ENCODE peak calls at places on chromosomes 1 and 21, in seven cellular contexts. One of them, this sample, is unnamed.

GRCh38 chr1:243713470-243714186 is 136.4 kb downstream of the AKT3 start:
- DNase-seq in neural progenitor cell: peak; percentile 67
- DNase-seq in heart right ventricle: peak; percentile 17
- DNase-seq in mammary epithelial cell: no peak
- DNase-seq in Panc1: no peak
- DNase-seq in stomach: no peak
- DNase-seq in dorsolateral prefrontal cortex: no peak
- DNase-seq in this sample: no peak

GRCh38 chr1:171355727-171356126 is 41.7 kb downstream of the FMO4 start:
- DNase-seq in neural progenitor cell: no peak
- DNase-seq in heart right ventricle: no peak
- DNase-seq in mammary epithelial cell: no peak
- DNase-seq in Panc1: no peak
- DNase-seq in stomach: no peak
- DNase-seq in dorsolateral prefrontal cortex: no peak
- DNase-seq in this sample: no peak

GRCh38 chr1:107575226-107575625 is 389.8 kb downstream of the VAV3 start:
- DNase-seq in neural progenitor cell: no peak
- DNase-seq in heart right ventricle: no peak
- DNase-seq in mammary epithelial cell: no peak
- DNase-seq in Panc1: no peak
- DNase-seq in stomach: no peak
- DNase-seq in dorsolateral prefrontal cortex: no peak
- DNase-seq in this sample: no peak

GRCh38 chr1:44072204-44072603 is 40.9 kb upstream of the SLC6A9 start:
- DNase-seq in neural progenitor cell: no peak
- DNase-seq in heart right ventricle: no peak
- DNase-seq in mammary epithelial cell: peak; percentile 82
- DNase-seq in Panc1: no peak
- DNase-seq in stomach: no peak
- DNase-seq in dorsolateral prefrontal cortex: no peak
- DNase-seq in this sample: no peak

GRCh38 chr21:45496968-45497845 is 45.0 kb downstream of the SLC19A1 start:
- DNase-seq in neural progenitor cell: no peak
- DNase-seq in heart right ventricle: no peak
- DNase-seq in mammary epithelial cell: no peak
- DNase-seq in Panc1: no peak
- DNase-seq in stomach: no peak
- DNase-seq in dorsolateral prefrontal cortex: no peak
- DNase-seq in this sample: no peak

GRCh38 chr1:99131541-99131940 is 126.9 kb upstream of the PLPPR5 start:
- DNase-seq in neural progenitor cell: no peak
- DNase-seq in heart right ventricle: peak; percentile 4
- DNase-seq in mammary epithelial cell: no peak
- DNase-seq in Panc1: no peak
- DNase-seq in stomach: no peak
- DNase-seq in dorsolateral prefrontal cortex: no peak
- DNase-seq in this sample: no peak

GRCh38 chr1:179228783-179229213 is 679 bp downstream of the ABL2 start:
- DNase-seq in neural progenitor cell: peak; percentile 78
- DNase-seq in heart right ventricle: peak; percentile 47
- DNase-seq in mammary epithelial cell: no peak
- DNase-seq in Panc1: no peak
- DNase-seq in stomach: peak; percentile 45
- DNase-seq in dorsolateral prefrontal cortex: peak; percentile 26
- DNase-seq in this sample: no peak

GRCh38 chr1:6028042-6028895 is 17.4 kb upstream of the KCNAB2 start:
- DNase-seq in neural progenitor cell: no peak
- DNase-seq in heart right ventricle: no peak
- DNase-seq in mammary epithelial cell: no peak
- DNase-seq in Panc1: no peak
- DNase-seq in stomach: peak; percentile 43
- DNase-seq in dorsolateral prefrontal cortex: no peak
- DNase-seq in this sample: peak; percentile 52

GRCh38 chr1:218397752-218398339 is 52.7 kb downstream of the TGFB2 start:
- DNase-seq in neural progenitor cell: no peak
- DNase-seq in heart right ventricle: no peak
- DNase-seq in mammary epithelial cell: peak; percentile 79
- DNase-seq in Panc1: no peak
- DNase-seq in stomach: no peak
- DNase-seq in dorsolateral prefrontal cortex: no peak
- DNase-seq in this sample: no peak

GRCh38 chr1:200029035-200029623 is 1.6 kb downstream of the NR5A2 start:
- DNase-seq in neural progenitor cell: peak; percentile 81
- DNase-seq in heart right ventricle: no peak
- DNase-seq in mammary epithelial cell: peak; percentile 28
- DNase-seq in Panc1: no peak
- DNase-seq in stomach: peak; percentile 49
- DNase-seq in dorsolateral prefrontal cortex: no peak
- DNase-seq in this sample: no peak

GRCh38 chr21:45027241-45028196 is 46.9 kb upstream of the ADARB1 start:
- DNase-seq in neural progenitor cell: no peak
- DNase-seq in heart right ventricle: no peak
- DNase-seq in mammary epithelial cell: no peak
- DNase-seq in Panc1: no peak
- DNase-seq in stomach: no peak
- DNase-seq in dorsolateral prefrontal cortex: no peak
- DNase-seq in this sample: no peak

DNA sequence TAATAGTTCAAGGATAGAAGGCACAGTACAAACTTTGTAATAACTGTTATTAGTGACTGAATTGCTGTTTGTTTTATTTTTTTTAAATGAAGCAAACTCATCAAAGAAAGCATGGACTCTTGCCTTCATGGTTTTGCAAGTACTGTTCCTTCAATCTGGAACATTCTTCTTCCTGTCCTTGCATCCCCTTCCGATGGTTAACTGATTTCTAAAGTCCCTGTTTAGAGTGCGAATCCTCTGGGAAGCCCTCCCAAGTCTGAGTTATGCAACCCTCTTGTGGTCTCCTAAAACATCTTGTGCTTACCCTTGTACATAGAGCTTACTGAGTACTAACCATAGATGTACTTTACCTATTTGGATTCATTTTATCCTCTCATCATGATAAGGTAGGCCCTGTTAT is 52.2 kb upstream of the GCLM start:
- DNase-seq in neural progenitor cell: no peak
- DNase-seq in heart right ventricle: no peak
- DNase-seq in mammary epithelial cell: no peak
- DNase-seq in Panc1: no peak
- DNase-seq in stomach: no peak
- DNase-seq in dorsolateral prefrontal cortex: no peak
- DNase-seq in this sample: no peak
- H3K27ac ChIP-seq in neural progenitor cell: no peak overlapping the region
- H3K27ac ChIP-seq in heart right ventricle: no peak overlapping the region
- H3K27ac ChIP-seq in mammary epithelial cell: peak overlapping the region; percentile 61
- H3K27ac ChIP-seq in Panc1: no peak overlapping the region
- H3K27ac ChIP-seq in stomach: no peak overlapping the region
- H3K27ac ChIP-seq in dorsolateral prefrontal cortex: no peak overlapping the region
- H3K27ac ChIP-seq in this sample: no peak overlapping the region

DNA sequence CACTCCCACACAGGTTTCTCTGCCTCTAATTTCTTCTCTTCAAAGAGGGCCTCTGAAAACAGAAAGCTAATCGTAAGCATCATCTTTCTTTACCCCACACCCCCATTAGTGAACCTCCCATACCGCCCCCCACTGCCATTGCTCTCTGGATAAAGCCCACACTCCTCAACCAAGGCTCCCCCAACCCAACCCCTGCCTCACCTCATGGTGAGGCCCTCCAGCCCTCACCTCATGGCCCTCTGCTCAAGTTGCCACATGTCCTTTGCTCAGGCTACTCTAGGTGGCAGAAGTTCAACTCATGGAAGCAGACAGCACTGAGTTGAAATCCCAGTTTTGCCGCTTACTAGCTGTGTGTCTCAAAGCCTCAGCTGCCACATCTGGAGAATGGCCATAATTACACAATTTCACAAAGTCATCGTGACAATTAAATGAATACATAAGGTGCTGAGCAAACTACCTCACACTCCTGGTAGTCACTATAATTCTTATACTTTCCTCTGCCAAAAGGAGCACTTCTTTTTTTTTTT is 18.2 kb upstream of the WASF2 start:
- DNase-seq in neural progenitor cell: no peak
- DNase-seq in heart right ventricle: no peak
- DNase-seq in mammary epithelial cell: peak; percentile 48
- DNase-seq in Panc1: no peak
- DNase-seq in stomach: no peak
- DNase-seq in dorsolateral prefrontal cortex: no peak
- DNase-seq in this sample: no peak
- TF ChIP-seq CTCF in neural progenitor cell: peak; percentile 10
- TF ChIP-seq CTCF in heart right ventricle: no peak
- TF ChIP-seq CTCF in mammary epithelial cell: peak; percentile 39
- TF ChIP-seq CTCF in Panc1: no peak
- TF ChIP-seq CTCF in stomach: no peak
- TF ChIP-seq CTCF in dorsolateral prefrontal cortex: no peak
- TF ChIP-seq CTCF in this sample: no peak

GRCh38 chr1:228463009-228463558 is 24.1 kb upstream of the RNF187 start:
- DNase-seq in neural progenitor cell: no peak
- DNase-seq in heart right ventricle: no peak
- DNase-seq in mammary epithelial cell: no peak
- DNase-seq in Panc1: no peak
- DNase-seq in stomach: no peak
- DNase-seq in dorsolateral prefrontal cortex: no peak
- DNase-seq in this sample: no peak
- H3K27me3 ChIP-seq in neural progenitor cell: peaks cover 92% of the 10 kb centered on the region
- H3K27me3 ChIP-seq in heart right ventricle: peaks cover 68% of the 10 kb centered on the region
- H3K27me3 ChIP-seq in mammary epithelial cell: peaks cover 3% of the 10 kb centered on the region
- H3K27me3 ChIP-seq in Panc1: peaks cover 8% of the 10 kb centered on the region
- H3K27me3 ChIP-seq in stomach: peaks cover 69% of the 10 kb centered on the region
- H3K27me3 ChIP-seq in dorsolateral prefrontal cortex: no peaks in the 10 kb centered on the region
- H3K27me3 ChIP-seq in this sample: no peaks in the 10 kb centered on the region

DNA sequence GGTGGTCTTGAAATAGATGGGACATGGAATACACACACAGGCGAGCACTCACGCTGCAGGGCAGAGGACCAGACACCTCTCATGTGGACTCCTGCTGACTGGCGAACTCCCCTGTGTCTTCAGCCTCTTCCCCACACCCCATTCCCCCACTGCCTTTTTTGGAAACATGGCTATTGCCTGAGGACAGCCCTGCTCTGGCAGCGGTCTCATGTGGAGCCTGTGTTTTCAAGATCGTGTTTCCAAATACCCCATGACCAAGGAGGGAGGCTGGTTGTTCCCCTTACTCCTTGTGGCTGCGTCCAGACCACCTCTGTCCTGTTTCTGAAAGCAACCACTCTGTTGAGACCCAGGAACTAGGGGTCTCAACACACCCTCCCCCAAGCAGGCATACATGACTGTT is 119.4 kb downstream of the C1orf94 start:
- DNase-seq in neural progenitor cell: no peak
- DNase-seq in heart right ventricle: no peak
- DNase-seq in mammary epithelial cell: no peak
- DNase-seq in Panc1: no peak
- DNase-seq in stomach: no peak
- DNase-seq in dorsolateral prefrontal cortex: no peak
- DNase-seq in this sample: no peak
- H3K27ac ChIP-seq in neural progenitor cell: no peak overlapping the region
- H3K27ac ChIP-seq in heart right ventricle: no peak overlapping the region
- H3K27ac ChIP-seq in mammary epithelial cell: no peak overlapping the region
- H3K27ac ChIP-seq in Panc1: no peak overlapping the region
- H3K27ac ChIP-seq in stomach: no peak overlapping the region
- H3K27ac ChIP-seq in dorsolateral prefrontal cortex: no peak overlapping the region
- H3K27ac ChIP-seq in this sample: no peak overlapping the region

DNA sequence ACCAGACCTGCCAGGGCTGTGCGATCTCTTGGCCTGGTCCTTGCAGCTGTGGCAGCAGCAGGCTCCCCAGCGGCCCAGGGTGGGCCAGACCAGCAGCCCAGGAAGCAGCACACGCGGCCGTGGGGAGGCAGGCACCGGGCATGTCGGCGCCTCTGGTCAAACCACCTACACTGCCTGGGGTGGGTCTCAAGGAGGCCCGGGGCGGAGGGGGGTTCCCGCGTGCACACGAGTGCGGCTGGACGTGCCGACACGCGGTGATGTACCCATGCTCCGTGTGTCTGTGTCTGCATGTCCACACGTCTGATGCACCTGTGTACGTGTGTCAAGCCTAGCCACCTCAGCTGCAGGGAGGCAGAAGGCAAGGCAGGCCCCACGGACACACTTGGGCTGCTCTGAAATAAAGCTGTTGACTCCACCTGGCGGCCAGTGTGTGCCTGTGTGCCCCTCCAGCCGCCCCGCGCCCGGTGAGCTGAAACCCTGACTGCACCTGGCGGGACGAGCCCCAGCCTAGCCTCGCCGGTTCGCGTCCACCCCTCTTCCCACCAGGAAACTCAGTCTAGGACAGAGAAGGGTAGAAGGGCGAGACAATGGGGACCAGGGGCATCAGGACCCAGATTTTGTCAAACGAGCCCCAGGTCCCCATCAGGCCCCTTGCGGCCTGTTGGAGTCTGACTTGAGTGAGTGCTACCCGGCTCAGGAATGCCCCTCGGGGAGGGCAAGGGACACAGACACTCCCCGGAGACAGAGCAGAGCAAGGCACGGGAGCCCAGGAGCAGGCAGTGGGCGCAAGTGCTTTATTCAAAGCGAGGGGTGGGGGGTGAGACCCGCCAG is 11.6 kb downstream of the SCNN1D start:
- DNase-seq in neural progenitor cell: peak; percentile 83
- DNase-seq in heart right ventricle: peak; percentile 64
- DNase-seq in mammary epithelial cell: peak; percentile 61
- DNase-seq in Panc1: no peak
- DNase-seq in stomach: peak; percentile 88
- DNase-seq in dorsolateral prefrontal cortex: no peak
- DNase-seq in this sample: peak; percentile 53
- TF ChIP-seq CTCF in neural progenitor cell: peak; percentile 69
- TF ChIP-seq CTCF in heart right ventricle: peak; percentile 33
- TF ChIP-seq CTCF in mammary epithelial cell: peak; percentile 70
- TF ChIP-seq CTCF in Panc1: peak; percentile 87
- TF ChIP-seq CTCF in stomach: no peak
- TF ChIP-seq CTCF in dorsolateral prefrontal cortex: peak; percentile 53
- TF ChIP-seq CTCF in this sample: peak; percentile 42

GRCh38 chr1:29240986-29241385 is 4.7 kb downstream of the PTPRU start:
- DNase-seq in neural progenitor cell: no peak
- DNase-seq in heart right ventricle: no peak
- DNase-seq in mammary epithelial cell: no peak
- DNase-seq in Panc1: no peak
- DNase-seq in stomach: no peak
- DNase-seq in dorsolateral prefrontal cortex: no peak
- DNase-seq in this sample: no peak
- H3K27me3 ChIP-seq in neural progenitor cell: peaks cover 39% of the 10 kb centered on the region
- H3K27me3 ChIP-seq in heart right ventricle: no peaks in the 10 kb centered on the region
- H3K27me3 ChIP-seq in mammary epithelial cell: no peaks in the 10 kb centered on the region
- H3K27me3 ChIP-seq in Panc1: peaks cover 6% of the 10 kb centered on the region
- H3K27me3 ChIP-seq in stomach: peaks cover 7% of the 10 kb centered on the region
- H3K27me3 ChIP-seq in dorsolateral prefrontal cortex: no peaks in the 10 kb centered on the region
- H3K27me3 ChIP-seq in this sample: peaks cover 43% of the 10 kb centered on the region

GRCh38 chr1:175186371-175187160 is 6.0 kb downstream of the KIAA0040 start:
- DNase-seq in neural progenitor cell: no peak
- DNase-seq in heart right ventricle: no peak
- DNase-seq in mammary epithelial cell: no peak
- DNase-seq in Panc1: no peak
- DNase-seq in stomach: no peak
- DNase-seq in dorsolateral prefrontal cortex: no peak
- DNase-seq in this sample: no peak
- H3K27ac ChIP-seq in neural progenitor cell: no peak overlapping the region
- H3K27ac ChIP-seq in heart right ventricle: peak overlapping the region; percentile 64
- H3K27ac ChIP-seq in mammary epithelial cell: no peak overlapping the region
- H3K27ac ChIP-seq in Panc1: no peak overlapping the region
- H3K27ac ChIP-seq in stomach: no peak overlapping the region
- H3K27ac ChIP-seq in dorsolateral prefrontal cortex: no peak overlapping the region
- H3K27ac ChIP-seq in this sample: no peak overlapping the region

GRCh38 chr1:238789916-238790667 is 596.3 kb upstream of the CHRM3 start:
- DNase-seq in neural progenitor cell: no peak
- DNase-seq in heart right ventricle: no peak
- DNase-seq in mammary epithelial cell: peak; percentile 8
- DNase-seq in Panc1: no peak
- DNase-seq in stomach: no peak
- DNase-seq in dorsolateral prefrontal cortex: no peak
- DNase-seq in this sample: no peak
- TF ChIP-seq CTCF in neural progenitor cell: peak; percentile 26
- TF ChIP-seq CTCF in heart right ventricle: no peak
- TF ChIP-seq CTCF in mammary epithelial cell: peak; percentile 3
- TF ChIP-seq CTCF in Panc1: no peak
- TF ChIP-seq CTCF in stomach: no peak
- TF ChIP-seq CTCF in dorsolateral prefrontal cortex: no peak
- TF ChIP-seq CTCF in this sample: no peak